ENCODE peak calls at places on chromosome 13, in nine cellular contexts. K is psoas muscle, M is SK-N-SH, I is fibroblast of the aortic adventitia, O is left lung, Q is breast epithelium, H is cardiac muscle cell, R is upper lobe of right lung, A is left ventricle myocardium inferior. Y is an unnamed sample.

GRCh38 chr13:109151255-109151654 is 521.8 kb downstream of the MYO16 start:
- DNase-seq in K (no peak), M (no peak), I (no peak), O (no peak), Q (no peak), H (no peak), R (no peak), A (no peak), Y (no peak)

GRCh38 chr13:106183410-106184128 is 351.9 kb downstream of the EFNB2 start:
- DNase-seq in K (no peak), M (no peak), I (no peak), O (no peak), Q (no peak), H (no peak), R (no peak), A (no peak), Y (no peak)

GRCh38 chr13:76319921-76320320 is 566.3 kb downstream of the KCTD12 start:
- DNase-seq in K (no peak), M (no peak), I (peak; percentile 52), O (no peak), Q (no peak), H (no peak), R (no peak), A (no peak), Y (no peak)

GRCh38 chr13:93786846-93787245 is 560.2 kb downstream of the GPC6 start:
- DNase-seq in K (no peak), M (peak; percentile 8), I (no peak), O (no peak), Q (no peak), H (peak; percentile 25), R (no peak), A (no peak), Y (no peak)

GRCh38 chr13:113651511-113652403 is 6.2 kb downstream of the ATP4B start:
- DNase-seq in K (peak; percentile 47), M (no peak), I (no peak), O (peak; percentile 74), Q (peak; percentile 41), H (no peak), R (peak; percentile 63), A (peak; percentile 9), Y (peak; percentile 11)

GRCh38 chr13:99214232-99214631 is 13.6 kb downstream of the UBAC2 start:
- DNase-seq in K (no peak), M (no peak), I (no peak), O (no peak), Q (no peak), H (no peak), R (no peak), A (no peak), Y (no peak)

GRCh38 chr13:48707405-48707804 is 53.7 kb downstream of the CYSLTR2 start:
- DNase-seq in K (no peak), M (no peak), I (no peak), O (peak; percentile 7), Q (no peak), H (no peak), R (no peak), A (no peak), Y (no peak)

GRCh38 chr13:110388141-110388943 is 81.3 kb downstream of the COL4A2 start:
- DNase-seq in K (peak; percentile 67), M (peak; percentile 47), I (peak; percentile 52), O (peak; percentile 76), Q (no peak), H (peak; percentile 81), R (no peak), A (no peak), Y (no peak)

GRCh38 chr13:32019612-32020233 is 11.9 kb upstream of the FRY start:
- DNase-seq in K (no peak), M (peak; percentile 55), I (peak; percentile 87), O (no peak), Q (no peak), H (peak; percentile 90), R (no peak), A (no peak), Y (peak; percentile 69)

GRCh38 chr13:35252536-35253205 is 223.8 kb downstream of the MAB21L1 start:
- DNase-seq in K (no peak), M (no peak), I (no peak), O (no peak), Q (no peak), H (no peak), R (no peak), A (no peak), Y (no peak)

GRCh38 chr13:40651866-40652587 is 14.4 kb downstream of the FOXO1 start:
- DNase-seq in K (no peak), M (no peak), I (no peak), O (no peak), Q (no peak), H (no peak), R (no peak), A (no peak), Y (no peak)

GRCh38 chr13:42155251-42155650 is 106.8 kb downstream of the DGKH start:
- DNase-seq in K (no peak), M (no peak), I (no peak), O (no peak), Q (no peak), H (no peak), R (no peak), A (no peak), Y (no peak)

DNA sequence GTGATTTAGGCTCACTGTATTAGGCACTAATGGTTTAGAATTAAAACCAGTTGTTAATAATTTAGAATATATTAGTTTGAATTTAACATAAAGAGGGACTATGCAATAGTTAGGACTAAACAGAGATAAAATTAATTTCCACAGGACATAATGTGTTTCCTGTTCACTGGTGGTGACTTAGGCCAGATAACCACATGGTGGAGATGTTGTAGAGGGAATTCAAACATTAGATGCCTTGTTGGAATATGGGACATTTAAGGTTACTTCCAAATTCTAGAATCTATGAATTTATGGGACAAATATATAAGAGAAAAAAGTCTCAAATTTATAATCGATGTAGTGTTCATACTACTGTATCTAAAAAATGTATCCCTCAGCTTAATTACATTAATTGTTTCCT is 615.5 kb upstream of the KLHL1 start:
- DNase-seq in K (no peak), M (peak; percentile 34), I (no peak), O (no peak), Q (no peak), H (no peak), R (no peak), A (no peak), Y (no peak)
- TF ChIP-seq CTCF in K (no peak), M (peak; percentile 68), I (no peak), O (no peak), Q (no peak), H (no peak), R (no peak), A (no peak), Y (peak; percentile 7)

GRCh38 chr13:74850893-74851292 is 631.1 kb downstream of the TBC1D4 start:
- DNase-seq in K (no peak), M (no peak), I (no peak), O (no peak), Q (no peak), H (no peak), R (no peak), A (no peak), Y (no peak)
- H3K4me3 ChIP-seq in K (no peak overlapping the region), M (no peak overlapping the region), I (no peak overlapping the region), O (no peak overlapping the region), Q (no peak overlapping the region), H (no peak overlapping the region), R (no peak overlapping the region), A (no peak overlapping the region), Y (no peak overlapping the region)

GRCh38 chr13:78476910-78477309 is 126.4 kb downstream of the POU4F1 start:
- DNase-seq in K (no peak), M (no peak), I (no peak), O (no peak), Q (no peak), H (no peak), R (no peak), A (no peak), Y (no peak)
- TF ChIP-seq CTCF in K (no peak), M (no peak), I (no peak), O (no peak), Q (no peak), H (no peak), R (no peak), A (no peak), Y (no peak)

GRCh38 chr13:26584713-26585112 is 27.2 kb downstream of the WASF3 start:
- DNase-seq in K (no peak), M (no peak), I (peak; percentile 84), O (no peak), Q (no peak), H (peak; percentile 42), R (no peak), A (no peak), Y (no peak)

GRCh38 chr13:26585136-26585535 is 27.7 kb downstream of the WASF3 start:
- DNase-seq in K (no peak), M (no peak), I (peak; percentile 50), O (no peak), Q (no peak), H (no peak), R (no peak), A (no peak), Y (no peak)

GRCh38 chr13:26590379-26590778 is 32.9 kb downstream of the WASF3 start:
- DNase-seq in K (no peak), M (no peak), I (no peak), O (no peak), Q (no peak), H (no peak), R (no peak), A (no peak), Y (no peak)

GRCh38 chr13:26589754-26590153 is 32.3 kb downstream of the WASF3 start:
- DNase-seq in K (no peak), M (no peak), I (peak; percentile 30), O (no peak), Q (no peak), H (peak; percentile 45), R (no peak), A (no peak), Y (no peak)

GRCh38 chr13:26587251-26587650 is 29.8 kb downstream of the WASF3 start:
- DNase-seq in K (no peak), M (no peak), I (no peak), O (no peak), Q (no peak), H (no peak), R (no peak), A (no peak), Y (no peak)
- H3K4me3 ChIP-seq in K (no peak overlapping the region), M (no peak overlapping the region), I (no peak overlapping the region), O (no peak overlapping the region), Q (no peak overlapping the region), H (no peak overlapping the region), R (no peak overlapping the region), A (no peak overlapping the region), Y (no peak overlapping the region)

GRCh38 chr13:88068975-88069374 is 397.8 kb downstream of the SLITRK5 start:
- DNase-seq in K (no peak), M (no peak), I (no peak), O (peak; percentile 21), Q (no peak), H (no peak), R (peak; percentile 35), A (no peak), Y (peak; percentile 65)
- TF ChIP-seq CTCF in K (no peak), M (peak; percentile 23), I (no peak), O (no peak), Q (no peak), H (no peak), R (no peak), A (no peak), Y (peak; percentile 68)

Y was measured in WERI-Rb-1.